ENCODE peak calls at places on chromosome 16, in nine cellular contexts. L, T, A, N, E, R, K, Q and V are unnamed samples.

GRCh38 chr16:71880176-71880575 is 3.8 kb downstream of the ZNF821 start:
- DNase-seq in R (no peak), L (no peak), T (no peak), Q (no peak), N (no peak), A (no peak), E (no peak), K (no peak), V (no peak)

GRCh38 chr16:49274936-49275730 is 6.5 kb downstream of the CBLN1 start:
- DNase-seq in A (no peak), E (peak), L (no peak), R (no peak), N (no peak), K (no peak), T (no peak), Q (no peak), V (no peak)

GRCh38 chr16:78566397-78567073 is 467.1 kb downstream of the WWOX start:
- DNase-seq in A (no peak), R (no peak), L (no peak), Q (no peak), E (no peak), N (no peak), T (no peak), K (no peak), V (no peak)

GRCh38 chr16:66682271-66682670 is 14.3 kb downstream of the CMTM4 start:
- DNase-seq in R (no peak), L (no peak), N (no peak), E (no peak), T (no peak), K (no peak), A (no peak), Q (no peak), V (no peak)

GRCh38 chr16:53864819-53865491 is 161.0 kb downstream of the FTO start:
- DNase-seq in L (peak), Q (peak), T (no peak), N (peak), E (no peak), R (no peak), K (no peak), A (no peak), V (no peak)

GRCh38 chr16:84692451-84692850 is 7.3 kb upstream of the USP10 start:
- DNase-seq in E (no peak), K (no peak), R (no peak), N (no peak), T (no peak), L (no peak), A (no peak), Q (no peak), V (no peak)

GRCh38 chr16:48834576-48834975 is 224.6 kb upstream of the N4BP1 start:
- DNase-seq in R (no peak), T (no peak), E (no peak), N (no peak), K (no peak), L (no peak), A (no peak), Q (no peak), V (no peak)

GRCh38 chr16:21300309-21301167 is 22.4 kb upstream of the CRYM start:
- DNase-seq in K (peak), T (peak), L (peak), R (peak), Q (peak), N (peak), E (peak), A (no peak), V (no peak)

GRCh38 chr16:19309178-19309577 is 23.6 kb downstream of the CLEC19A start:
- DNase-seq in Q (no peak), E (no peak), K (no peak), A (no peak), R (no peak), T (no peak), L (no peak), N (no peak), V (no peak)

GRCh38 chr16:62034236-62035114 is 1.8 kb downstream of the CDH8 start:
- DNase-seq in R (no peak), L (no peak), K (no peak), E (no peak), A (no peak), N (no peak), T (no peak), Q (no peak), V (no peak)

GRCh38 chr16:75218256-75219076 is at the start of gene CTRB1:
- DNase-seq in K (no peak), T (no peak), E (no peak), Q (no peak), R (no peak), A (no peak), L (no peak), N (no peak), V (no peak)

GRCh38 chr16:70781800-70782199 is 19.2 kb downstream of the VAC14 start:
- DNase-seq in N (no peak), R (no peak), L (no peak), K (no peak), Q (no peak), T (peak), A (no peak), E (no peak), V (no peak)

GRCh38 chr16:84475643-84476240 is 28.7 kb downstream of the MEAK7 start:
- DNase-seq in T (no peak), A (no peak), E (no peak), L (no peak), K (no peak), Q (peak), N (no peak), R (no peak), V (no peak)

GRCh38 chr16:69741951-69742904 is 12.5 kb downstream of the NOB1 start:
- DNase-seq in L (peak), T (peak), Q (peak), K (no peak), A (no peak), N (peak), E (peak), R (peak), V (no peak)

GRCh38 chr16:11875721-11876120 is 24.4 kb upstream of the RSL1D1 start:
- DNase-seq in T (no peak), Q (no peak), A (no peak), N (no peak), K (no peak), E (no peak), L (no peak), R (no peak), V (no peak)

GRCh38 chr16:56610017-56610608 is 1.7 kb downstream of the MT2A start:
- DNase-seq in A (peak), N (peak), Q (peak), T (peak), L (peak), R (peak), K (peak), E (peak), V (peak)

GRCh38 chr16:1048442-1049112 is 24.0 kb upstream of the SSTR5 start:
- DNase-seq in E (no peak), Q (peak), R (no peak), A (no peak), T (peak), L (no peak), N (peak), K (no peak), V (no peak)

GRCh38 chr16:1509307-1510221 is 16.4 kb downstream of the TELO2 start:
- DNase-seq in L (no peak), K (no peak), R (peak), Q (no peak), T (peak), E (peak), A (no peak), N (no peak), V (no peak)

GRCh38 chr16:70591609-70592008 is 54.8 kb upstream of the IL34 start:
- DNase-seq in L (no peak), E (no peak), Q (no peak), N (no peak), R (no peak), K (no peak), T (no peak), A (no peak), V (no peak)

GRCh38 chr16:4360538-4361021 is 9.5 kb upstream of the PAM16 start:
- DNase-seq in N (peak), Q (no peak), E (peak), K (peak), T (no peak), A (no peak), R (no peak), L (no peak), V (no peak)

GRCh38 chr16:49755291-49755611 is 100.7 kb downstream of the ZNF423 start:
- DNase-seq in K (no peak), L (no peak), T (no peak), N (peak), A (no peak), Q (peak), R (peak), E (no peak), V (no peak)

GRCh38 chr16:27748868-27749546 is 199.1 kb downstream of the KATNIP start:
- DNase-seq in E (peak), Q (peak), N (peak), T (no peak), K (no peak), A (no peak), R (peak), L (peak), V (peak)

GRCh38 chr16:57544129-57544653 is 1.7 kb downstream of the ADGRG5 start:
- DNase-seq in Q (no peak), E (no peak), K (no peak), L (no peak), T (no peak), A (no peak), R (peak), N (no peak), V (no peak)

GRCh38 chr16:83187404-83187803 is 560.6 kb downstream of the CDH13 start:
- DNase-seq in A (no peak), Q (peak), K (no peak), L (peak), E (no peak), N (no peak), R (no peak), T (no peak), V (no peak)

GRCh38 chr16:72847187-72848044 is 200.5 kb downstream of the ZFHX3 start:
- DNase-seq in E (no peak), Q (peak), N (peak), T (no peak), A (no peak), R (no peak), L (no peak), K (no peak), V (peak)

GRCh38 chr16:47160422-47160821 is 16.7 kb upstream of the NETO2 start:
- DNase-seq in R (no peak), L (no peak), A (no peak), T (no peak), N (no peak), K (no peak), E (no peak), Q (no peak), V (no peak)

GRCh38 chr16:17836868-17837602 is 366.3 kb upstream of the XYLT1 start:
- DNase-seq in K (no peak), A (no peak), T (no peak), R (no peak), N (peak), Q (peak), L (peak), E (no peak), V (no peak)

GRCh38 chr16:84548508-84548907 is 44.0 kb upstream of the MEAK7 start:
- DNase-seq in E (no peak), N (no peak), A (no peak), Q (no peak), R (no peak), K (no peak), T (peak), L (no peak), V (no peak)

GRCh38 chr16:73082608-73083007 is 34.7 kb upstream of the ZFHX3 start:
- DNase-seq in L (peak), Q (peak), R (no peak), E (no peak), A (no peak), K (no peak), T (peak), N (peak), V (no peak)

GRCh38 chr16:47258874-47259461 is 115.2 kb upstream of the NETO2 start:
- DNase-seq in N (peak), L (peak), K (no peak), Q (peak), A (no peak), E (no peak), R (no peak), T (no peak), V (peak)

GRCh38 chr16:54027126-54027922 is 259.3 kb downstream of the IRX3 start:
- DNase-seq in N (peak), T (no peak), K (no peak), Q (peak), A (no peak), L (peak), R (no peak), E (no peak), V (no peak)

GRCh38 chr16:53721017-53721416 is 17.1 kb downstream of the FTO start:
- DNase-seq in K (no peak), A (no peak), L (no peak), T (no peak), E (no peak), N (no peak), R (no peak), Q (no peak), V (no peak)

GRCh38 chr16:86243571-86244154 is 266.7 kb upstream of the FOXF1 start:
- DNase-seq in A (no peak), N (no peak), K (no peak), R (no peak), E (peak), L (no peak), T (no peak), Q (no peak), V (no peak)

GRCh38 chr16:86240716-86241363 is 269.5 kb upstream of the FOXF1 start:
- DNase-seq in Q (no peak), K (no peak), A (no peak), R (no peak), N (no peak), T (no peak), E (no peak), L (no peak), V (no peak)

GRCh38 chr16:86243123-86243473 is 267.2 kb upstream of the FOXF1 start:
- DNase-seq in R (no peak), T (no peak), K (no peak), Q (no peak), L (no peak), N (no peak), A (no peak), E (no peak), V (no peak)

GRCh38 chr16:86241681-86242080 is 268.6 kb upstream of the FOXF1 start:
- DNase-seq in L (no peak), Q (no peak), K (no peak), R (no peak), T (no peak), N (no peak), A (no peak), E (peak), V (no peak)

DNA sequence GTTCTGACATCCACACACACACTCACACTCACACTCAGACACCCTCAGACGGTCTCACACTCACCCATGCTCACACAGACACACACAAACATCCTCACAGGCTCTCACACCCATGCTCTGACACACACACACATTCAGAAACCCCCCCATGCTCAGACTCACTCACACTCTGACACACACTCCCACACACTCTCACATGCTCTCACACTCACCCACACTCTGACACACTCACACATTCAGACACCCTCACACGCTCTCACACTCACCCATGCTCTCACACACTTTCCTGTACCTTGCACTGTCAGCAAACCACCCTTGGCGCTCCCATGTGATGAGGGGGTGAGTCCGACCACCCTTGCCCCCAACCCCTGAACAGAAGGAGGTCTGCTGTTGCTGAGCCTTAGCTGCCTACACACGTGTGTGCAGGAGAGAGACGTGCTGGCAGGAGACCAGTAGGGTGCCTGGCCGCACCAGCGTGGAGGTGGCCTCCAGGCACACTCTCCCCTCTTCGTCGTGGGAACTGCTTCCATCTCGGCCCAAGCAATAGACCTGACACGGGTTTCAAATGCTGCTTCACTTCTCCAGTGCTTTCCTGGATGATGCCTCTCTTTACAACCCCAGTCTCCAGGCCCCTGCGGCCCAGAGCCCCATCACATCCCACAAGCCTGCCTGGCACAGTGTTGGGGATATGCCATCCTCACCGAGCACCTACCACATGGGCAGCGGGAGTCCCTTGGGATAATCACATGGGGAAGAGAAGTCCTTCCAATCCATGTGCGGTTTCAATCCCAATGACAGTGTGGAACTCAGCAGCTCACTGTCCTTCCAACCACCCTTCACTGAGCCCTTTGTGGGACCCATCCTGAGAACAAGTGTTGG is 267.8 kb upstream of the FOXF1 start:
- DNase-seq in E (peak), N (no peak), T (no peak), A (no peak), K (no peak), Q (no peak), R (no peak), L (no peak), V (no peak)
- H3K27ac ChIP-seq in E (peak), N (no peak), T (no peak), A (no peak), K (no peak), Q (peak), R (no peak), L (no peak), V (no peak)

DNA sequence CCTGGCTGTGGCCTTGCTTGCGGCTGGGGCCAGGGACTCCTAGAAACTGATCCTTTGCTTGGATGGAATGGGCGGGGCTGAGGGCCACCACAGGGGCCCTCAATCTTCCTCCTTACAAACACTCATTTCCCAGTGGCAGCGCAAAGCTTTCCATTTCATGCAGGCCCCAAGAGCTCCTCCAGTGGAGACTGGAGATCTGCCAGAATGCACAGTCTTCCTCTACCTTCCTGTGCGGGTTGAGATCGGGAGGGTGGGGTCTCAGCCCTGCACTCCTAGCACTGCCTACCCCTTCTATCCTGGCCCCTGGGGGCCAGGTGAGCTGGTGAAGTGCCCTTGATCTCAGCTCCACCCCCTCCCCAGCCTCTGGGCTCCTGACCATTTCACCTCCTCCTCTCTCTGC is 1.7 kb downstream of the NRN1L start:
- DNase-seq in Q (no peak), A (no peak), K (no peak), R (no peak), E (no peak), L (no peak), N (no peak), T (no peak), V (no peak)
- H3K27ac ChIP-seq in Q (no peak), A (no peak), K (no peak), R (no peak), E (no peak), L (no peak), N (no peak), T (no peak), V (no peak)

GRCh38 chr16:2720063-2720455 is at the start of gene PRSS27:
- DNase-seq in N (no peak), L (no peak), R (no peak), A (no peak), K (no peak), T (no peak), Q (no peak), E (no peak), V (no peak)
- H3K27ac ChIP-seq in N (peak), L (no peak), R (peak), A (peak), K (peak), T (peak), Q (peak), E (peak), V (peak)

GRCh38 chr16:30416624-30417298 is 9.4 kb downstream of the ZNF771 start:
- DNase-seq in Q (no peak), K (no peak), L (no peak), E (no peak), A (no peak), N (no peak), T (no peak), R (no peak), V (no peak)

GRCh38 chr16:30417447-30418349 is 10.3 kb downstream of the ZNF771 start:
- DNase-seq in E (peak), R (peak), A (peak), N (peak), Q (peak), K (peak), T (peak), L (peak), V (peak)

GRCh38 chr16:30416047-30416603 is 8.7 kb downstream of the ZNF771 start:
- DNase-seq in N (no peak), T (no peak), R (no peak), L (no peak), Q (no peak), E (no peak), K (no peak), A (no peak), V (no peak)

GRCh38 chr16:30421010-30421409 is 8.8 kb downstream of the DCTPP1 start:
- DNase-seq in A (no peak), K (no peak), L (no peak), T (no peak), R (no peak), E (no peak), N (no peak), Q (no peak), V (no peak)

DNA sequence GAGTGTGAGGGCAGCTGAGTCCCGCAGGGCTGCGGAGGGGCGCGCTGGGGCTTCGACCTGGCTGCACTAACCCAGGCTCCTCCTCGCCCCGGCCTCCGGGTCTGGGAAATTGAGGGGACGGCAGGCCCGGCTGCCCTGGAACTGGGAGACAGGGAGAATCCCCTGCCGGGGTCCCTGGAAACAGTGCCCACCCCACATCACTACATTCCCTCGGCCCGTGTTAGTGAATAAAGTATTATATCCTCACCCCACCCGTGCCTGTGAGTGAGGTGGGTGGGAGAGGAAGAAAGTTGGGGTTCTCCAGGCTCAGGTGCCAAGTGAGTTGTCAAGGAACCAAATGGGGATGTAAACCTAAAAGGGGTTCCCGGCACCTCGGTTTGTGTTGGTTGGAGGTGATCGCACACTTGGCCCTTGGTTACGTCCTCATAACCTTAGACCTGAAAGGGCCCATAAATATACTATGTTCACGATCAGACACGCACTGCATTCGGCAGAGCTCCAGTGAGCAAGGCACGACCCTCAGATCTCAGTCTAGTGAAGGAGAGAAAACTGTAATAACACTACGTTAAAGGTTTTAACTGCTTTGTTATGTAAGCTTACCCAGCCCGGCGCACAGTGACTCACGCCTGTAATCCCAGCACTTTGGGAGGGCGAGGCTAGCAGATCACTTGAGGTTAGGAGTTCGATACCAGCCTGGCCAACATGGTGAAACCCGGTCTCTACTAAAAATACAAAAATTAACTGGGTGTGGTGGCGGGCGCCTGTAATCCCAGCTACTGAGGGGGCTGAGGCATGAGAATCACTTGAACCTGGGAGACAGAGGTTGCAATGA is 11.2 kb downstream of the ZNF771 start:
- DNase-seq in A (no peak), Q (no peak), E (no peak), T (no peak), R (no peak), N (peak), K (no peak), L (no peak), V (no peak)
- H3K27ac ChIP-seq in A (peak), Q (no peak), E (peak), T (peak), R (peak), N (peak), K (peak), L (no peak), V (peak)

DNA sequence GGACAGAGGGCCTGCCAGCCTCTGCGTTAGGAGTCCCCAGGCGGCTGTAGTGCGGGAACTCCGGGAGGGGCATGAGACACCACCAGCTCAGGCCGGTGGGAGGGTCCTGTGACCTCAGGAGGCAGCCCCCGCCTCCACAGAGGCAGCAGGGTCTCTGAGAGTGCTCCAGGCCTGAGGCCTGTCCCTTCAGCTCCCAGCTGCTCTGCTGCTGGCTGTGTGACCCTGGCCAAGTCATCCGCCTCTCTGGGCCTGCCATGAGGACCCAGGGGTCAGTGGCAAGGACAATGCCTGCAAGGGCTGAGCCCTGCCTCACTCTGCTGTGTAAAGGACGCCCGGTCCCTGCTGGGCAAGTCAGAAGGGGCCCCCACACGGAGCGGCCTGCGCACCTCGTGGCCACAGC is 27.1 kb upstream of the ZFPM1 start:
- DNase-seq in Q (no peak), N (no peak), L (no peak), R (no peak), E (no peak), T (no peak), K (no peak), A (no peak), V (no peak)
- H3K27ac ChIP-seq in Q (no peak), N (no peak), L (no peak), R (no peak), E (no peak), T (no peak), K (no peak), A (no peak), V (no peak)